ENCODE peak calls at places on chromosomes 1 and 21, in eight cellular contexts. S, K, Q, P, Y, W, N and R are unnamed samples.
A peak's percentile ranks its signal among the peaks of the same experiment; 100 is the strongest.

GRCh38 chr21:15063081-15063820 is 1.5 kb downstream of the NRIP1 start:
- DNase-seq in S (no peak), K (peak; percentile 40), Q (peak; percentile 4), P (no peak), Y (no peak), W (peak; percentile 24), N (no peak), R (peak; percentile 43)

GRCh38 chr1:6612641-6613360 is 730 bp upstream of the PHF13 start:
- DNase-seq in S (peak; percentile 62), K (peak; percentile 65), Q (peak; percentile 51), P (peak; percentile 59), Y (peak; percentile 71), W (peak; percentile 82), N (no peak), R (peak; percentile 94)

GRCh38 chr1:20366766-20367602 is 76.3 kb downstream of the VWA5B1 start:
- DNase-seq in S (peak; percentile 79), K (peak; percentile 84), Q (no peak), P (peak; percentile 35), Y (peak; percentile 92), W (peak; percentile 75), N (no peak), R (peak; percentile 78)

GRCh38 chr1:119859647-119860046 is 36.7 kb downstream of the ADAM30 start:
- DNase-seq in S (no peak), K (no peak), Q (peak; percentile 69), P (no peak), Y (no peak), W (no peak), N (peak; percentile 21), R (peak; percentile 87)

GRCh38 chr1:234969630-234970370 is 158.8 kb downstream of the TOMM20 start:
- DNase-seq in S (peak; percentile 93), K (peak; percentile 90), Q (no peak), P (no peak), Y (peak; percentile 78), W (peak; percentile 88), N (no peak), R (peak; percentile 39)

GRCh38 chr1:62437273-62437945 is 560 bp downstream of the USP1 start:
- DNase-seq in S (no peak), K (peak; percentile 61), Q (peak; percentile 28), P (peak; percentile 58), Y (peak; percentile 51), W (peak; percentile 48), N (no peak), R (no peak)

GRCh38 chr1:1348420-1349255 is 580 bp downstream of the DVL1 start:
- DNase-seq in S (peak; percentile 63), K (no peak), Q (no peak), P (no peak), Y (peak; percentile 62), W (peak; percentile 68), N (no peak), R (no peak)

GRCh38 chr1:64913361-64914015 is 52.9 kb downstream of the JAK1 start:
- DNase-seq in S (no peak), K (no peak), Q (no peak), P (no peak), Y (no peak), W (no peak), N (no peak), R (no peak)

GRCh38 chr1:179031855-179032513 is 6.3 kb downstream of the FAM20B start:
- DNase-seq in S (no peak), K (no peak), Q (no peak), P (no peak), Y (no peak), W (no peak), N (no peak), R (peak; percentile 35)

GRCh38 chr1:115606305-115606704 is 35.5 kb upstream of the VANGL1 start:
- DNase-seq in S (no peak), K (no peak), Q (no peak), P (no peak), Y (no peak), W (no peak), N (no peak), R (no peak)

GRCh38 chr1:216812966-216813365 is 89.7 kb upstream of the ESRRG start:
- DNase-seq in S (no peak), K (no peak), Q (no peak), P (no peak), Y (no peak), W (no peak), N (no peak), R (peak; percentile 19)

GRCh38 chr1:232562855-232563510 is 67.0 kb downstream of the SIPA1L2 start:
- DNase-seq in S (no peak), K (no peak), Q (peak; percentile 40), P (peak; percentile 85), Y (no peak), W (no peak), N (no peak), R (no peak)

GRCh38 chr1:42081475-42081874 is 71.7 kb upstream of the GUCA2B start:
- DNase-seq in S (no peak), K (no peak), Q (no peak), P (no peak), Y (no peak), W (peak; percentile 70), N (no peak), R (no peak)

GRCh38 chr1:153352523-153352922 is 3.9 kb upstream of the PGLYRP4 start:
- DNase-seq in S (peak; percentile 77), K (peak; percentile 77), Q (peak; percentile 77), P (peak; percentile 65), Y (peak; percentile 84), W (peak; percentile 84), N (peak; percentile 55), R (peak; percentile 89)

GRCh38 chr1:110188116-110188618 is 21.9 kb upstream of the KCNC4 start:
- DNase-seq in S (peak; percentile 77), K (no peak), Q (no peak), P (no peak), Y (no peak), W (no peak), N (no peak), R (peak; percentile 79)

GRCh38 chr21:28548291-28548690 is 444.4 kb downstream of the LTN1 start:
- DNase-seq in S (no peak), K (no peak), Q (no peak), P (no peak), Y (no peak), W (no peak), N (no peak), R (no peak)

GRCh38 chr21:38314534-38314933 is 57.7 kb downstream of the KCNJ15 start:
- DNase-seq in S (no peak), K (no peak), Q (no peak), P (no peak), Y (no peak), W (no peak), N (no peak), R (no peak)

GRCh38 chr1:228207381-228207810 is 448 bp upstream of the OBSCN start:
- DNase-seq in S (no peak), K (no peak), Q (no peak), P (no peak), Y (no peak), W (no peak), N (no peak), R (no peak)
- TF ChIP-seq EZH2phosphoT487 in S (no peak), K (no peak), Q (no peak), P (no peak), Y (no peak), W (no peak), N (no peak), R (no peak)

DNA sequence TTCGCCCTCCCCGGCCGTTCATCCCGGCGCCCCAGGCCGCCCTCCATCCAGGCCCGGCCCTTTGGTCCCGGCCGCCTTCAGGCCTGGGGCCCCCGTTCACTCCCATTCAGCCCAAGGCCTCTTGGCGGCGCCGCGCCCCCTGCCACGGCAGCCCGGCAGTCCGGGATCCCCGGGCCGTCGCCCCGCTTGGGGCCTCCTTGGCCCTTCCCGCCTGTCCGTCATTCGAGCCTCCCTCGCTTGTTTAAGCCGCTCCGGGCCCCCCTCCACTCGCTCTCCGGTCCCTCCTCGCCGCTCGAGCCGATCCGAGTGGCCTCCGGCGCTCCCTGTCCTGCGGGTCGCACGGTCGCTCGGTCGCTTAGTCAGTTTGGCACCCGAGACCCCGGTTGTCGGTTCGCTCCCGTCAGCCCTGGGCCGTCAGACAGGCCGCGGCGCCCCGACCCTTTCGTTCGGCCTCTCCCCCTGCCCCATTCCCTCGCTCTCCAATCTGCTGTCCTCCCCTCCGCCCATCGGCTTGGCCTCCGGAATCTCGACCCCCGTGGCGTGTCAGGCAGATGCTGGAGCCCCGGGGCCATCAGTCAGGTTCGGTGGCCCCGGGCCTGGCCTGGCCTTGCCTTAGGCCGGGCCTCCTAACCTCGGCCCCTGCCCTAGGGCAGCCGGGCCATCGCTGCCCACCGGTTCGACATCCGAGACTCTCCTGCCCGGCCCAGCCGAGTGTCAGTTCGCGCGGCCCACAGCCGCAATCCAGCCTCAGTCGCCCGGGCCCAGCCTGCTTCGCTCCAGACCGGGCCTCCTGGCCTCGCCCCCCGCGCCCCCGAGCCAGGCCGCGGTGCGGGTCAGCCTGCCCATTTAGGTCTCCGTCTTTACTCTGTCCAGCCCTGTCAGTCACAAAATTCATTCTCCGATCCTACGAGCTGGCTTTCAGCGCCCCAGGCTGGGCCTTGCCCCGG is 1.1 kb downstream of the LRRC41 start:
- DNase-seq in S (peak; percentile 80), K (peak; percentile 85), Q (peak; percentile 61), P (peak; percentile 86), Y (peak; percentile 72), W (peak; percentile 87), N (no peak), R (peak; percentile 24)
- TF ChIP-seq CTCF in S (peak; percentile 17), K (peak; percentile 45), Q (peak; percentile 49), P (peak; percentile 69), Y (peak; percentile 52), W (peak; percentile 22), N (no peak), R (peak; percentile 10)

GRCh38 chr1:29990304-29990703 is 733.1 kb downstream of the MATN1 start:
- DNase-seq in S (no peak), K (no peak), Q (no peak), P (no peak), Y (no peak), W (no peak), N (no peak), R (no peak)

GRCh38 chr1:29986986-29987385 is 736.4 kb downstream of the MATN1 start:
- DNase-seq in S (no peak), K (no peak), Q (no peak), P (no peak), Y (peak; percentile 46), W (no peak), N (no peak), R (no peak)

GRCh38 chr1:29993950-29994349 is 729.4 kb downstream of the MATN1 start:
- DNase-seq in S (no peak), K (no peak), Q (no peak), P (no peak), Y (no peak), W (no peak), N (no peak), R (no peak)

GRCh38 chr1:29991025-29991424 is 732.4 kb downstream of the MATN1 start:
- DNase-seq in S (peak; percentile 41), K (peak; percentile 64), Q (no peak), P (no peak), Y (peak; percentile 71), W (peak; percentile 26), N (no peak), R (no peak)

DNA sequence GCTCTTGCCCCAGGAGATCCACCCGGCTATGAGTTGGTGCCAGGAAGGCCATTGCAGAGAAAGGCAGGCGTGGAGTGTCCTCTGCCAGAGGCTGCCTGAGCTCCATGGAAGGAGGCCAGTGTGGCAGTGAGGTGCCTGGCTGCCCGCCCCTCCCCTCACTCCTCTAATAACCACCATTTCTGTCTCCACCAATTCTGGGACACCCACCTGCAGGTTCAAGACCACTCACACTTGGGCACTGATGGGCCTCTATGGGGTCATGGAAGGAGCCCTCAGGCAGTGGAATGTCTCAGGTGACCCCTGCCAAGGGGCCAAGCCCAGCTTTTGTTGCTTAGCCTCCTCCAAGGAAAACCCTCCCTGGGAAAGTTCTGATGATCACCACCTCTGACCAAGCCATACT is 731.6 kb downstream of the MATN1 start:
- DNase-seq in S (no peak), K (no peak), Q (no peak), P (no peak), Y (no peak), W (no peak), N (no peak), R (no peak)
- TF ChIP-seq EZH2phosphoT487 in S (no peak), K (no peak), Q (no peak), P (no peak), Y (no peak), W (no peak), N (no peak), R (no peak)

GRCh38 chr1:204286841-204287387 is 72.8 kb downstream of the PLEKHA6 start:
- DNase-seq in S (peak; percentile 51), K (no peak), Q (peak; percentile 92), P (peak; percentile 17), Y (no peak), W (peak; percentile 50), N (no peak), R (peak; percentile 52)
- TF ChIP-seq CTCF in S (no peak), K (no peak), Q (peak; percentile 19), P (no peak), Y (no peak), W (no peak), N (no peak), R (no peak)